ENCODE peak calls at places on chromosomes 16 and 17, in six cellular contexts. C is K562, D is H1, B is WTC11, E is HepG2, T is GM12878. M is an unnamed sample.

GRCh38 chr16:53042235-53042645 is 10.5 kb downstream of the CHD9NB start:
- DNase-seq in E (no peak), D (no peak), B (no peak), C (no peak), T (no peak), M (no peak)

GRCh38 chr16:29927523-29927905 is 1.5 kb upstream of the KCTD13 start:
- DNase-seq in C (no peak), T (no peak), B (no peak), E (no peak), D (no peak), M (no peak)

GRCh38 chr16:10765772-10766171 is 22.1 kb downstream of the NUBP1 start:
- DNase-seq in D (no peak), T (peak; percentile 33), C (no peak), B (no peak), E (no peak), M (no peak)

GRCh38 chr17:28230011-28230410 is 89.0 kb upstream of the TMEM97 start:
- DNase-seq in T (no peak), D (no peak), E (no peak), C (no peak), B (no peak), M (no peak)

GRCh38 chr16:56327071-56327928 is 98.0 kb downstream of the AMFR start:
- DNase-seq in C (no peak), D (no peak), B (no peak), E (no peak), T (no peak), M (no peak)

GRCh38 chr17:1673041-1673790 is 11.5 kb downstream of the PRPF8 start:
- DNase-seq in D (no peak), C (no peak), B (no peak), E (no peak), T (no peak), M (no peak)

GRCh38 chr17:62741290-62741689 is 66.8 kb downstream of the MARCHF10 start:
- DNase-seq in D (no peak), E (no peak), T (no peak), C (no peak), B (no peak), M (no peak)

GRCh38 chr17:17001076-17001777 is 29.3 kb upstream of the TNFRSF13B start:
- DNase-seq in B (no peak), D (no peak), E (no peak), C (no peak), T (no peak), M (no peak)

GRCh38 chr16:84266451-84266850 is 26.6 kb upstream of the KCNG4 start:
- DNase-seq in B (peak; percentile 73), C (peak; percentile 88), E (peak; percentile 90), D (no peak), T (peak; percentile 21), M (peak; percentile 93)

GRCh38 chr16:82655720-82656500 is 29.1 kb downstream of the CDH13 start:
- DNase-seq in B (no peak), T (no peak), D (no peak), E (no peak), C (no peak), M (no peak)

GRCh38 chr16:8087597-8088279 is 502.6 kb downstream of the TMEM114 start:
- DNase-seq in E (no peak), C (peak; percentile 59), B (no peak), D (no peak), T (no peak), M (no peak)

GRCh38 chr16:15946257-15947044 is 3.0 kb upstream of the ABCC1 start:
- DNase-seq in D (no peak), E (peak; percentile 91), C (no peak), T (no peak), B (no peak), M (no peak)

GRCh38 chr17:1241904-1242303 is 28.3 kb upstream of the BHLHA9 start:
- DNase-seq in T (no peak), B (no peak), C (no peak), D (no peak), E (no peak), M (no peak)

GRCh38 chr16:31131841-31132271 is 3.7 kb downstream of the PRSS8 start:
- DNase-seq in E (no peak), D (no peak), B (no peak), T (no peak), C (no peak), M (no peak)

GRCh38 chr17:57342141-57342540 is 85.8 kb downstream of the MSI2 start:
- DNase-seq in E (no peak), C (no peak), T (no peak), D (no peak), B (no peak), M (no peak)
- TF ChIP-seq ATF3 in E (no peak), C (no peak), T (no peak), D (no peak), B (no peak), M (no peak)

DNA sequence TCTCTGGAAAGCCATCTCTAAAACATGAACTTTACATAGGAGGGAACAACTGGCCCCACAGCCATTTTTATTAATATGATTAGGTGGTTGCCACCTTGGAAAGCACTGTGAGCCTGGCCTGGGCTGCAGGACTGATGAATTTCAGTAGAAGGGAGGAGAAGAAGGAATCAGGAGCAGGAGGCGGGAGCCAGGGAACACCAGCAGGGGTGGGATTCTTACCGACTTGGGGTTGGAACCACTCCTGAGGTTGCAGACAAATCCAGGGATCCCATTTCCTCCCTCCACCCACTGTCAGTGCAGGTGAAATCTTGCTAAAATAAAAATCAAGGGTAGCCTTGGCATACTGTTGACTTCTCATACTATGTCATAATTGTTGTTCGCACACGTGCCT is 16.9 kb upstream of the MAP3K14 start:
- DNase-seq in C (no peak), D (no peak), T (no peak), B (no peak), E (no peak), M (no peak)
- TF ChIP-seq ATF3 in C (no peak), D (no peak), T (no peak), B (no peak), E (no peak), M (no peak)

GRCh38 chr16:70460737-70461261 is 6.4 kb downstream of the FCSK start:
- DNase-seq in E (no peak), T (no peak), D (no peak), B (no peak), C (no peak), M (no peak)

GRCh38 chr16:70467113-70467512 is 12.7 kb downstream of the FCSK start:
- DNase-seq in C (no peak), E (no peak), T (no peak), D (no peak), B (no peak), M (no peak)

GRCh38 chr16:70466812-70467090 is 12.4 kb downstream of the FCSK start:
- DNase-seq in C (no peak), E (no peak), B (no peak), D (no peak), T (no peak), M (no peak)

GRCh38 chr16:70465999-70466811 is 11.8 kb downstream of the FCSK start:
- DNase-seq in B (no peak), T (no peak), E (no peak), C (no peak), D (no peak), M (no peak)

GRCh38 chr16:70463235-70463634 is 8.8 kb downstream of the FCSK start:
- DNase-seq in D (no peak), E (no peak), B (no peak), C (no peak), T (no peak), M (no peak)
- TF ChIP-seq ATF3 in D (no peak), E (no peak), B (no peak), C (no peak), T (no peak), M (no peak)

DNA sequence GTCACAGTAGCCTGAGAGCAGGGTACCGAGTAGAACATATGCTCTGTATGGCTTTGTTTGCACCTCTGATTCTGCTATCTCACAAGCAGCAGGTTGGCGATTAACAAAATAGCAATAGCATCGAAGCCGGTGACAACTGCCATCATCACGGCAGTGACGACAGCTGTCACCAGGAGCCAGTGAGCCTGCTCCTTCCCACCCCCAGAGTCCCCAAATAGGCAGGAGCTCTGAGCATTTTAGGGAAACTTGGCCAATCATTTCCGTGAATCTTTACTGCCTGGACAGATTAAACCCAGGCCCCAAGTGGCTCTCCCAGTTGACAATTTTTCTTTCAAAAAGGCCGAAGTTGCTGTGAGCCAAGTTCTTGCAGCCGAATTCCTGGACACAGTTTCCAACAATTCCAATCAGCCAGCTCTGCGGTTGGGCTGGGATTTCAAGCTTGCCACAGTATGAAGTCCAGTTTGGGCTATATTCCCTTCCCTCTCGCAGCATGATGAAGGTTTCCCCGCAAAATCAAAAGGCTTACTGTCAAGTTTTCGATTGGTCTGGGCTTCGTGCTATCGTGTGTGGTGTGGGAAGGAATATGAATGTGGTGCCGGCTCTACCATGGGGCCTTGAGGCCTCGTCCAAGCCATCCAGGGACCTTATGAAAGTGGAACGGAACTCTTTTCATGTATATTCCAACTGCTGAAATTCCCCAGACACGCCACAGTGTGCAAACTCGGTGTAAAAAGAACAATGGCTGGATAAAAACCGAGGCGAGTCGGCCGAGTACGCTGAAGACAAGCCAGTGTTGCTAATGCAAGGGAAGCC is 186.6 kb downstream of the C16orf78 start:
- DNase-seq in E (no peak), T (no peak), B (no peak), D (no peak), C (no peak), M (no peak)
- TF ChIP-seq ATF3 in E (no peak), T (no peak), B (no peak), D (no peak), C (no peak), M (no peak)

DNA sequence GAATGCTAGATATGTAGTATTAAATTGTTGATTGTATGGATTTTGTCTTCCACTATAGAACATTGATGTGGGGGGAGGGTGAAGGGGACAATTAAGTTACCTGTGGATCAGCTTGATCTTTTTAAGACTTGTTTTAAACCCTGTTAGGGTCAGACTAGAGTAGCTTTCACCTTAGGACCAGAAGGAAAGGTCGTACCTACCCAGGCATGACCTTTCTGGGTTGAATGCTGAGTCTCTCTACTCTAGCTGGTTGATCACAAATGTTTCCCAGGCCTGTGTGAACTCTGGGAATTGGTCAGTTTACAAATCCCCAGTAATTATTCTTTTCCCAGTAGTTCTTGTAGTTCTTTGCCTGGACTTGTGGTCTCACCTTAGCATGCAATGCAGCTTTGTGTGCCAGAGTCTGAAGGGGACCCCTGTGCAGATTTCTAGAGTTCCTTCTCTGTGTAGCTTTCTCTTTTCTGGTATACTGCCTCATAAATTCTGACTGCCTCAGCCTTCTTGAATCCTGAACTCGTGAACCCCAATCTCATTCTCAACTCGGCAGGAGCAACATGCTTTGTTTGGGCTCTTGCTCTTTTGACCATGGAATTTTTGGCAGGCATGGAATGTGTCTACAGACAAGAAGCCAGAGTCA is 54.0 kb downstream of the VMP1 start:
- DNase-seq in E (peak; percentile 92), D (no peak), T (no peak), B (no peak), C (no peak), M (no peak)
- TF ChIP-seq ATF3 in E (no peak), D (no peak), T (no peak), B (no peak), C (no peak), M (no peak)

M was measured in HCT116.